ENCODE peak calls at places on chromosome 15, in four cellular contexts. One of them, this sample, is unnamed.

GRCh38 chr15:92653836-92654524 is 1.6 kb downstream of the FAM174B start:
- DNase-seq in stomach: peak; percentile 80
- DNase-seq in colonic mucosa: peak; percentile 68
- DNase-seq in cardiac muscle cell: no peak
- DNase-seq in this sample: peak; percentile 65

GRCh38 chr15:33256874-33257273 is 53.9 kb upstream of the RYR3 start:
- DNase-seq in stomach: no peak
- DNase-seq in colonic mucosa: no peak
- DNase-seq in cardiac muscle cell: no peak
- DNase-seq in this sample: no peak

GRCh38 chr15:70098461-70099166 is 897 bp upstream of the TLE3 start:
- DNase-seq in stomach: peak; percentile 67
- DNase-seq in colonic mucosa: peak; percentile 53
- DNase-seq in cardiac muscle cell: peak; percentile 45
- DNase-seq in this sample: peak; percentile 88

GRCh38 chr15:73677146-73677607 is 7.0 kb upstream of the CD276 start:
- DNase-seq in stomach: peak; percentile 77
- DNase-seq in colonic mucosa: peak; percentile 83
- DNase-seq in cardiac muscle cell: peak; percentile 75
- DNase-seq in this sample: no peak

GRCh38 chr15:66292261-66293084 is 895 bp upstream of the DIS3L start:
- DNase-seq in stomach: no peak
- DNase-seq in colonic mucosa: no peak
- DNase-seq in cardiac muscle cell: no peak
- DNase-seq in this sample: no peak

GRCh38 chr15:90677807-90678790 is 39.0 kb upstream of the BLM start:
- DNase-seq in stomach: no peak
- DNase-seq in colonic mucosa: no peak
- DNase-seq in cardiac muscle cell: no peak
- DNase-seq in this sample: no peak

GRCh38 chr15:38255690-38256089 is 3.1 kb downstream of the SPRED1 start:
- DNase-seq in stomach: no peak
- DNase-seq in colonic mucosa: no peak
- DNase-seq in cardiac muscle cell: no peak
- DNase-seq in this sample: no peak

GRCh38 chr15:68279779-68280745 is 2.5 kb downstream of the FEM1B start:
- DNase-seq in stomach: no peak
- DNase-seq in colonic mucosa: no peak
- DNase-seq in cardiac muscle cell: no peak
- DNase-seq in this sample: no peak

GRCh38 chr15:62818691-62819090 is 223.9 kb upstream of the TPM1 start:
- DNase-seq in stomach: no peak
- DNase-seq in colonic mucosa: no peak
- DNase-seq in cardiac muscle cell: peak; percentile 18
- DNase-seq in this sample: no peak

GRCh38 chr15:69193948-69194827 is 33.8 kb downstream of the GLCE start:
- DNase-seq in stomach: no peak
- DNase-seq in colonic mucosa: no peak
- DNase-seq in cardiac muscle cell: peak; percentile 36
- DNase-seq in this sample: no peak

GRCh38 chr15:50065264-50065663 is 53.8 kb downstream of the ATP8B4 start:
- DNase-seq in stomach: no peak
- DNase-seq in colonic mucosa: no peak
- DNase-seq in cardiac muscle cell: no peak
- DNase-seq in this sample: no peak

GRCh38 chr15:28125673-28126651 is 26.8 kb upstream of the OCA2 start:
- DNase-seq in stomach: no peak
- DNase-seq in colonic mucosa: no peak
- DNase-seq in cardiac muscle cell: peak; percentile 74
- DNase-seq in this sample: no peak

GRCh38 chr15:69576948-69577351 is 124.3 kb downstream of the RPLP1 start:
- DNase-seq in stomach: peak; percentile 77
- DNase-seq in colonic mucosa: peak; percentile 63
- DNase-seq in cardiac muscle cell: no peak
- DNase-seq in this sample: no peak

GRCh38 chr15:101033801-101034200 is 114.6 kb downstream of the LRRK1 start:
- DNase-seq in stomach: no peak
- DNase-seq in colonic mucosa: no peak
- DNase-seq in cardiac muscle cell: no peak
- DNase-seq in this sample: no peak

GRCh38 chr15:94522125-94522524 is 290.8 kb downstream of the MCTP2 start:
- DNase-seq in stomach: no peak
- DNase-seq in colonic mucosa: no peak
- DNase-seq in cardiac muscle cell: no peak
- DNase-seq in this sample: no peak

GRCh38 chr15:101642361-101642760 is 9.8 kb downstream of the TM2D3 start:
- DNase-seq in stomach: no peak
- DNase-seq in colonic mucosa: no peak
- DNase-seq in cardiac muscle cell: peak; percentile 47
- DNase-seq in this sample: no peak

GRCh38 chr15:73357999-73358665 is 10.6 kb downstream of the HCN4 start:
- DNase-seq in stomach: no peak
- DNase-seq in colonic mucosa: peak; percentile 69
- DNase-seq in cardiac muscle cell: no peak
- DNase-seq in this sample: no peak

GRCh38 chr15:81298606-81299005 is 25.3 kb downstream of the STARD5 start:
- DNase-seq in stomach: no peak
- DNase-seq in colonic mucosa: no peak
- DNase-seq in cardiac muscle cell: no peak
- DNase-seq in this sample: no peak

GRCh38 chr15:34366271-34367043 is 539 bp downstream of the LPCAT4 start:
- DNase-seq in stomach: peak; percentile 74
- DNase-seq in colonic mucosa: peak; percentile 91
- DNase-seq in cardiac muscle cell: peak; percentile 67
- DNase-seq in this sample: peak; percentile 75

GRCh38 chr15:23038741-23039150 is 623 bp downstream of the TUBGCP5 start:
- DNase-seq in stomach: no peak
- DNase-seq in colonic mucosa: no peak
- DNase-seq in cardiac muscle cell: no peak
- DNase-seq in this sample: no peak

GRCh38 chr15:34070003-34070402 is 31.0 kb upstream of the AVEN start:
- DNase-seq in stomach: no peak
- DNase-seq in colonic mucosa: no peak
- DNase-seq in cardiac muscle cell: no peak
- DNase-seq in this sample: no peak

GRCh38 chr15:66172339-66172980 is 81.1 kb downstream of the MEGF11 start:
- DNase-seq in stomach: no peak
- DNase-seq in colonic mucosa: no peak
- DNase-seq in cardiac muscle cell: no peak
- DNase-seq in this sample: no peak

GRCh38 chr15:49415171-49415570 is 7.9 kb upstream of the FGF7 start:
- DNase-seq in stomach: no peak
- DNase-seq in colonic mucosa: no peak
- DNase-seq in cardiac muscle cell: no peak
- DNase-seq in this sample: no peak

GRCh38 chr15:48494646-48495045 is 150.9 kb downstream of the FBN1 start:
- DNase-seq in stomach: no peak
- DNase-seq in colonic mucosa: no peak
- DNase-seq in cardiac muscle cell: peak; percentile 28
- DNase-seq in this sample: no peak

GRCh38 chr15:35427091-35427490 is 118.9 kb downstream of the DPH6 start:
- DNase-seq in stomach: no peak
- DNase-seq in colonic mucosa: no peak
- DNase-seq in cardiac muscle cell: peak; percentile 82
- DNase-seq in this sample: no peak

GRCh38 chr15:100601158-100601557 is 826 bp downstream of the LINS1 start:
- DNase-seq in stomach: no peak
- DNase-seq in colonic mucosa: no peak
- DNase-seq in cardiac muscle cell: peak; percentile 16
- DNase-seq in this sample: no peak

GRCh38 chr15:65883571-65883970 is 14.3 kb downstream of the RAB11A start:
- DNase-seq in stomach: no peak
- DNase-seq in colonic mucosa: no peak
- DNase-seq in cardiac muscle cell: no peak
- DNase-seq in this sample: no peak

GRCh38 chr15:27601239-27601942 is 497.7 kb downstream of the OCA2 start:
- DNase-seq in stomach: no peak
- DNase-seq in colonic mucosa: no peak
- DNase-seq in cardiac muscle cell: no peak
- DNase-seq in this sample: no peak

GRCh38 chr15:52097176-52097575 is 15.4 kb downstream of the BCL2L10 start:
- DNase-seq in stomach: no peak
- DNase-seq in colonic mucosa: no peak
- DNase-seq in cardiac muscle cell: peak; percentile 58
- DNase-seq in this sample: no peak

GRCh38 chr15:76401285-76401684 is 64.7 kb downstream of the ISL2 start:
- DNase-seq in stomach: no peak
- DNase-seq in colonic mucosa: no peak
- DNase-seq in cardiac muscle cell: peak; percentile 4
- DNase-seq in this sample: no peak

DNA sequence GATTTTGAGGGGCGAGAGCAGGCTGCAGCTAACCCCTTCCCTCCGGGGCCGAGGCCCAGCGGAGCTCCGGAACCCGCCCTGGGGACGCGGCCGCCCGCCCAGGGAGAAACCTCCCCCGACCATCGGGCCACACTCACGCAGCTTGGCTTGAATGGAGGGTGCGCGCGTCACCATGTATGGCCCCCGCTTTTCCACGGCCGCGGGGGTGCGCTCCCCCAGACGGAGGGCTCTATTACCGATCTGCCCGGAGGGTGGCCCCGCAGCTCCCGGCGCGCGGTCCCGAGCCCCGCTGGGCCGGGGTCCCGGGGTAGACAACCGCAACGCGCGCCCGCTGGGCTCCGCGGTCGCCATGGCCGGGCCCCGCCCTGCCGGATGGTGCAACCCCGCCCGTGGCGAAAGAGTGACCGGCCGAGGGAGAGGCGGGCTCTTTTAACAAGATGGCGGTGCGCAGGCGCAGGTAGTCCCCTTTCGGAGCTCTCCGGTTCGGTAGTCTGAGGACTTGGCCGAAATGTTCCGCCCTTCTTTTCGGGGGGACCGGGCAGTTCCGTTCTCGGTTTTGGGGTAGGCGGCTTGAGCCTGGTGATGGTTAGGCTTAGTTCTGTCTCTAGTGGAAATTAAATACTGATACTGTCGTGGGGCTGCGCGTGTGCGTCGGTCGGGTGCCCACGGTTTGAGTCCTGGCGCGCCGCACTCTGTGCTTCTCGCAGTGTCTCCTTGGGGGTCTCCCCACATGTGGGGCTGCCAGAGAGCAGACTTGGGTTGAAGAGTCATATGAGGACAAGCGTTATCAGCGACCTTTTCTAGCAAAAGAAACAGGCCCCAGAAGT is at the start of gene FAM219B:
- DNase-seq in stomach: peak; percentile 95
- DNase-seq in colonic mucosa: peak; percentile 96
- DNase-seq in cardiac muscle cell: peak; percentile 87
- DNase-seq in this sample: peak; percentile 94
- TF ChIP-seq CTCF in stomach: no peak
- TF ChIP-seq CTCF in colonic mucosa: no peak
- TF ChIP-seq CTCF in cardiac muscle cell: no peak
- TF ChIP-seq CTCF in this sample: no peak

GRCh38 chr15:98790270-98790669 is 141.9 kb downstream of the IGF1R start:
- DNase-seq in stomach: no peak
- DNase-seq in colonic mucosa: no peak
- DNase-seq in cardiac muscle cell: no peak
- DNase-seq in this sample: no peak

GRCh38 chr15:98787936-98788757 is 139.8 kb downstream of the IGF1R start:
- DNase-seq in stomach: no peak
- DNase-seq in colonic mucosa: no peak
- DNase-seq in cardiac muscle cell: no peak
- DNase-seq in this sample: no peak

GRCh38 chr15:98791046-98791701 is 142.8 kb downstream of the IGF1R start:
- DNase-seq in stomach: no peak
- DNase-seq in colonic mucosa: no peak
- DNase-seq in cardiac muscle cell: no peak
- DNase-seq in this sample: no peak

GRCh38 chr15:98787190-98787589 is 138.9 kb downstream of the IGF1R start:
- DNase-seq in stomach: no peak
- DNase-seq in colonic mucosa: no peak
- DNase-seq in cardiac muscle cell: no peak
- DNase-seq in this sample: no peak

DNA sequence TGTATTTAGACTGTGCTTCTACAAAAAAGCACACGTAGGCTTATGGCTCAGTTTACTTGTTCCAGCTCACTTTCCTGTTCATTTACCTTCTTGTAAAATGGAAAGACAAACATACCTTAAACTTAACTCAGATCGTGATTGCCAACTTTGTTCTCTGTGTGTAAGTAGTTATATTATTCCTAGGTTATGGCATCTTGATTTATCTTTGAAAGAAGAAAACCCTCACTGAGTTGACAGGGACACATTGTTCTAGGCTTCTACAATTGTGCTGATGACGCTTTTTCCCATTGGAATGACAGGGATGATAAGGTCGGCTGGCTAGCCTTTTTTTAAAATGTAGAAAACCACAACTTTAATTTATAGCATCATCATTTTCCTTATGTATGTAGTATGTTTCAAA is 140.7 kb downstream of the IGF1R start:
- DNase-seq in stomach: no peak
- DNase-seq in colonic mucosa: no peak
- DNase-seq in cardiac muscle cell: no peak
- DNase-seq in this sample: no peak
- H3K27ac ChIP-seq in stomach: peak overlapping the region; percentile 73
- H3K27ac ChIP-seq in colonic mucosa: peak overlapping the region; percentile 34
- H3K27ac ChIP-seq in cardiac muscle cell: no peak overlapping the region
- H3K27ac ChIP-seq in this sample: no peak overlapping the region

DNA sequence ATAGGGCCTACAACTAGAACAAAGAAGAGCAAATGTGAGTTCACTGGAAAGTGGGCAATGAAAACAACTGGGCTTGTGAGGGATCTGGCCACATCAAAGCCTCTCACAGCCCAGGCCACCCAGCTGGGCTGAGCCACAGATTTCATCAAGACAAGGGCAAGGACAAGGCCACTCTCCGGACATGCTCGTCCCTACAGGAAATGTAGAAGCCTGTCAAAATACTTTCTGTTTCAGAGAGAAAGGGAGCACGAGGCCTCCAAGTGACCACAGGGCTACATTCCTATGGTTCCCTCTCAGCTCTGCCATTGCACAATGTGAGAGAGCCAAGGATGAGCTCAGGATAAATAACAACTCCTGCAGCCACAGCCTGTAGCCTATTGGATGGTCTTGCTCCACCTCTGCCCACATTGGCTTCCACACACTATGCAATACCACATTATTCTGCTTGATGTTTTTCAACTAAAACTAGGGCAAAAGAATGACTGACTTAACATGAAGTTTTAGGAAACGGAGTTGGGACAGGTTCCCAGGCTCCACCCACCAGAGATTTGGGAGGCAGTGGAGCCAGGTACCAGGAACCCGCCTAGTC is 12.1 kb downstream of the TBC1D2B start:
- DNase-seq in stomach: peak; percentile 47
- DNase-seq in colonic mucosa: no peak
- DNase-seq in cardiac muscle cell: peak; percentile 99
- DNase-seq in this sample: peak; percentile 88
- H3K4me3 ChIP-seq in stomach: no peak overlapping the region
- H3K4me3 ChIP-seq in colonic mucosa: no peak overlapping the region
- H3K4me3 ChIP-seq in cardiac muscle cell: no peak overlapping the region
- H3K4me3 ChIP-seq in this sample: peak overlapping the region; percentile 44

DNA sequence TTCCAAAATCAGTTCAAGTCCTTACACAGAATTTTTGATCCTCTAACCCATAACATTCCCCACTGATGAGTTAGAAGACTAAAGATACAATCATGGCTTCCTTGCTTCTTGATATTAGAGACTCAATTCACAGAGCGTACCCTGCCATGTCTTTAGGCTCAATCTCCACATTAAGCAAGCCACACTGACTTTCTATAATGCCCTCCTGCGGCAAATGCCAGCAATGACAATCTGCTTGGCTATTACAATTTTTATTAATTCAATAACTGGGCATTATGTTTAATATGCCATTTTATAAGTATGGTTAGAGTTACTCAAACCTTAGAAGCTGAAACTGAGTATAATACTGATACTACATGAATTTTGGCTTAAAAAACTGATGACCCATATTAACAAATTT is 479.7 kb upstream of the NR2F2 start:
- DNase-seq in stomach: no peak
- DNase-seq in colonic mucosa: no peak
- DNase-seq in cardiac muscle cell: no peak
- DNase-seq in this sample: no peak
- TF ChIP-seq CTCF in stomach: no peak
- TF ChIP-seq CTCF in colonic mucosa: no peak
- TF ChIP-seq CTCF in cardiac muscle cell: no peak
- TF ChIP-seq CTCF in this sample: no peak

This sample was measured in coronary artery.